ENCODE peak calls at places on chromosomes 11 and 22, in eight cellular contexts. J, R, M, F, V, S, Z and W are unnamed samples.
A peak's percentile ranks its signal among the peaks of the same experiment; 100 is the strongest.

GRCh38 chr11:95248666-95249467 is 17.9 kb upstream of the SESN3 start:
- DNase-seq in M (no peak), Z (peak; percentile 68), F (no peak), J (no peak), V (no peak), R (peak; percentile 70), S (no peak), W (no peak)

GRCh38 chr11:74493816-74494630 is 499 bp upstream of the LIPT2 start:
- DNase-seq in J (no peak), V (no peak), S (peak; percentile 91), F (no peak), R (peak; percentile 34), M (peak; percentile 80), Z (no peak), W (no peak)

GRCh38 chr22:49203863-49204598 is 623.6 kb downstream of the BRD1 start:
- DNase-seq in S (no peak), R (no peak), F (no peak), J (no peak), M (no peak), V (no peak), Z (no peak), W (no peak)

GRCh38 chr11:124442442-124442841 is 3.1 kb downstream of the OR8B8 start:
- DNase-seq in F (no peak), J (no peak), Z (no peak), M (no peak), V (no peak), R (peak; percentile 7), S (no peak), W (peak; percentile 10)

GRCh38 chr11:92978226-92979111 is 9.0 kb downstream of the MTNR1B start:
- DNase-seq in V (peak; percentile 48), S (peak; percentile 59), Z (no peak), M (no peak), J (no peak), R (no peak), F (peak; percentile 66), W (peak; percentile 96)

GRCh38 chr11:75219869-75220268 is 20.7 kb upstream of the TPBGL start:
- DNase-seq in F (no peak), M (no peak), V (no peak), Z (no peak), R (no peak), S (no peak), J (no peak), W (no peak)

GRCh38 chr11:2318123-2318522 is 16.3 kb downstream of the TSPAN32 start:
- DNase-seq in J (no peak), M (no peak), S (no peak), F (no peak), R (no peak), Z (no peak), V (no peak), W (no peak)

GRCh38 chr11:103875855-103876510 is 160.5 kb upstream of the DDI1 start:
- DNase-seq in R (no peak), M (no peak), V (no peak), F (no peak), J (no peak), S (no peak), Z (no peak), W (no peak)

DNA sequence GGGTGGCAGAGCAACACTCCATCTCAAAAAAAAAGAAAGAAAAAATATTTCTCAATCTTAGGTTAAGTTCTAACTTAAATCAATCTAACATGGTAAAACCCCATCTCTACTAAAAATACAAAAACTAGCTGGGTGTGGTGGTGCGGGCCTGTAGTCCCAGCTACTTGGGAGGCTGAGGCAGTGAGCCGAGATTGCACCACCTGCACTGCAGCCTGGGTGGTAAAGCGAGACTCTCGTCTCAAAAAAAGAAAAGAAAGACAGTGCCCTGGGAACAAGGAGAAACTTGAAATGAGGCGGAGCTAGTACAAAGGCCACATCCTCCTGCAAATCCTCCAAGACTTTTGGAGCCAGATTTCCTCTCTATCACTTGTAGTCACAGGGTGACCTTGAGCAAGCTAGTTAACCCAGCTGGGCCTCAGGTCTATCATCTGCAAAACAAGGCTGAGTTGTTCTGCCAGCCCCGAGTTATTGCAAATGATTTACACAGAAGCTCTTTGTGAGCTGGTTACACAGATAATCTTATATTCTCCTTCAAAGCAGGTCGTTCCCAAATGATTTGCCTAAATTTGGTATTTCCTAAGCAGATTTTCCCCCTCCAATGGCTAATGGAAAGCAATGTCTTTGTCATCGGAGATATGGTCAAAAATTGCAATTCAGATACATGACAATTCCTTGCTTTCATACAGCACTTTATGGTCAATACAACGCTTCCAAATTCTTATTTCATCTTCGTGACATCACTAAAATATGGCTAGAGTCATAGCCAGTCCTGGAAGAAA is 1.9 kb downstream of the ANKRD54 start:
- DNase-seq in F (peak; percentile 67), V (no peak), Z (no peak), M (no peak), J (no peak), R (no peak), S (no peak), W (no peak)
- H3K4me3 ChIP-seq in F (no peak overlapping the region), V (no peak overlapping the region), Z (no peak overlapping the region), M (peak overlapping the region; percentile 88), J (no peak overlapping the region), R (no peak overlapping the region), S (peak overlapping the region; percentile 78), W (peak overlapping the region; percentile 79)

DNA sequence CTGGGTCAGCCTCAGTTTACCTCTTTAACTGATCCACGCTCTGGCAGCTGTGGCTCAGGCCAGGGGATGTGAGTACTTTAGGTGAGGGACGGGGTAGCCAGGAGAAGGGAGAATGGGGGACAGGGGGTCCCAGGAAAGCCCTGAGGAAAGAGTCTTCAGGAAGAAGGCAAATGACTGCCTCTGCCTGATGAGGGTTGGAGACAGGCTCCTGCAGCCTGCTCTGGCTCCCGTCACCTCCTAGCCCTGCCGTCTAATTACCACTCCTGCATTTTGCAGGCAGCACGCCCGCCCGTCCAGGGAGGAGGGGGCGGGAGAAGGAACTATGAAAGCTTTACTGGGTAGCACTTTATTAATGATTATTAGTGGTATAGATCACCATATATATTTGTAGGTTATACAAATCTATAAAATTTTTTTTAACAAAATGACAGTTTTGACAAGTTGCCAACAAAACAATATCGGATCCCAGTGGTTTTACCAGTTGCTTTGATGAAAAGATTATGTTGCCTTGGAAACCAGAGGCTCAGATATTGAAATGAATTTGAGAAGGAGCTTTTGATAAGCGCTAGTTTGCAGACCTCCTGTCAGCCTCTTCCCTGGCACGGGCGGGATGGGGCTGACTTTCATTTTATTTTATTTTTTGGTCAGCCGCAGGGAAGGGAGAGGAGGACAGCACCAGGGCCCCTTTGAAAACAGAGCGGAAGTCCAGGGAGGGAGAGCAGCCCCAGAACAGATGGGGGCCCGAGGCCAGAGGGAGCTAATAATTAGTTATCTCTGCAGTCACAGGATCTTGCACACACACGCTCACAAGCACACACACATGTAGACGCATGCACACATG is 116.8 kb downstream of the CEP164 start:
- DNase-seq in S (no peak), J (no peak), Z (no peak), F (no peak), V (no peak), M (no peak), R (no peak), W (no peak)
- TF ChIP-seq EZH2 in S (no peak), J (no peak), Z (no peak), F (no peak), V (peak; percentile 12), M (no peak), R (no peak), W (no peak)

GRCh38 chr11:57513446-57513795 is 2.1 kb downstream of the SLC43A1 start:
- DNase-seq in V (no peak), S (no peak), M (no peak), J (no peak), Z (no peak), F (no peak), R (no peak), W (no peak)
- H3K4me3 ChIP-seq in V (peak overlapping the region; percentile 91), S (no peak overlapping the region), M (no peak overlapping the region), J (no peak overlapping the region), Z (no peak overlapping the region), F (no peak overlapping the region), R (peak overlapping the region; percentile 86), W (peak overlapping the region; percentile 76)

DNA sequence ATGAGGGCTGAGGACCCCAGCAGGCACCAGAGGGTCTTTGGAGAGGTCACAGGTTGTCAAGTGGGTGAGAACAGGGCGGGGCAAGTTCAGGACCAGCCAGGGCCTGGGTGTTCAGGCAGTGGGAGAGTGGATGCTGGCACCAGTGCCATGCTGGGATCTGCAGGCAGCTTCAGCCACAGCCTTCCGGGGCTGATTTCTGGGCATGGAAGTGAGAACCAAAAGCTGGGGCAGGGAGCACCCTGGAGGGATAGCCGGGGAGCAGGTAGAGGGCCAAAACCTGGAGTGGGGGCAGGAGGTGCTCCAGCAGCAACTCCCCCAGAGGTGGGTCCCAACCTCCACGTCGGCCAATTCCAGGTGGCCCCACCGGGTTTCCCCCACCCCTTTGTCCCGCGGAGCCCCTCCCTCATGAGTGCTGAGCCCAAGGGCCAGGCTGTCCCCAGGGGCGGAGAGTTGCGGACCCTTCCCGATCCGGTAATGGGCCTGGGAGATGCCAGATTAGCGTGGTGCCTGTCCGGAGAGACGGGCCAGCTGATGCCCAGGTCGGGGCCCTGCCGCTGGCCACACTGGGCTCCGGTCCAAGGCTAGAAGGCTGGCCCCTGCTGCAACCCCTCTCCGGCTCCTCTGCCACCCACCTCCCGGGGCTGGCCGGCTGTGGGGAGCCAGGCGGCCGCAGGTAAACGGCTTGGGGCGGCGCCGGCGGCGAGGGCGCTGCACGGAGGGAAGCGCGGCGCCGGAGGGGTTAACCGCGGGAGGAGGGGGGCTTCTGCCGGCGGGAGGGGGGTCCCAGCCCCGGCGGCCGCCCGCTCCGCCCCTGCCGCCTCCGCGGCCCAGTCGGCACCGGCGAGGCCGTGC is at the start of gene KCNK4:
- DNase-seq in S (no peak), F (no peak), Z (peak; percentile 42), V (no peak), J (no peak), R (peak; percentile 54), M (no peak), W (no peak)
- TF ChIP-seq EZH2 in S (peak; percentile 34), F (peak; percentile 67), Z (peak; percentile 90), V (peak; percentile 65), J (no peak), R (peak; percentile 87), M (no peak), W (no peak)

DNA sequence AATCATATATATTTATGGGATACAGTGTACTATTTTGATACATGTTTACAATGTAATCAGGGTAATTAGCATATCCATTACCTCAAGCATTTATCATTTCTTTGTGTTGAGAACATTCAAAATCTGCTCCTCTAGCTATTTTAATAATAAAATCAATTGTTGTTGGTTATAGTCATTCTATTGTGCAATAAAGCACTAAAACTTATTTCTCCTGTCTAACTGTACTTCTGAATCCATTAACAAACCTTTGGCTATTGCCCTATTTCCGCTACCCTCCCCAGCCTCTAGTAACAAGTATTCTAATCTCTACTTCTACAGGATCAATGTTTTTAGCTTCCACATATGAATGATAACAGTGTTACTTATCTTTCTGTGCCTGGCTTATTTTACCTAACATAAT is 15.3 kb upstream of the USP2 start:
- DNase-seq in V (no peak), R (no peak), Z (no peak), F (no peak), S (no peak), M (no peak), J (no peak), W (no peak)
- H3K4me3 ChIP-seq in V (no peak overlapping the region), R (no peak overlapping the region), Z (no peak overlapping the region), F (no peak overlapping the region), S (no peak overlapping the region), M (no peak overlapping the region), J (no peak overlapping the region), W (no peak overlapping the region)